ENCODE peak calls at places on chromosomes 2 and 18, in seven cellular contexts. Y is PC-9, C is cardiac fibroblast, T is astrocyte, O is fibroblast of lung, D is left lung, M is AG04450. E is an unnamed sample.

GRCh38 chr2:31079665-31080064 is 58.6 kb downstream of the GALNT14 start:
- DNase-seq in D (no peak), C (no peak), O (no peak), M (no peak), T (no peak), Y (no peak), E (no peak)

GRCh38 chr2:101961287-101962242 is 30.2 kb upstream of the IL1R2 start:
- DNase-seq in C (peak; percentile 100), Y (no peak), T (peak; percentile 82), M (peak; percentile 95), O (peak; percentile 100), D (no peak), E (no peak)

GRCh38 chr2:54723300-54724149 is at the start of gene EML6:
- DNase-seq in O (peak; percentile 97), M (peak; percentile 91), D (peak; percentile 100), T (peak; percentile 96), C (peak; percentile 99), Y (peak; percentile 99), E (peak; percentile 98)

GRCh38 chr2:109422071-109422757 is 191.6 kb downstream of the SEPTIN10 start:
- DNase-seq in D (no peak), C (no peak), M (no peak), T (no peak), Y (no peak), O (peak; percentile 21), E (no peak)

GRCh38 chr2:150570712-150571111 is 83.2 kb upstream of the RND3 start:
- DNase-seq in D (no peak), T (peak; percentile 94), Y (no peak), O (peak; percentile 87), C (peak; percentile 77), M (peak; percentile 72), E (no peak)

GRCh38 chr2:239952665-239953417 is 72.3 kb downstream of the NDUFA10 start:
- DNase-seq in D (peak; percentile 67), Y (no peak), O (no peak), M (no peak), T (no peak), C (no peak), E (no peak)

GRCh38 chr2:205270689-205271088 is 411.6 kb upstream of the NRP2 start:
- DNase-seq in T (no peak), O (no peak), C (peak; percentile 41), Y (no peak), D (no peak), M (no peak), E (no peak)

GRCh38 chr2:14423145-14423906 is 209.2 kb upstream of the LRATD1 start:
- DNase-seq in C (no peak), T (no peak), M (no peak), O (no peak), D (no peak), Y (no peak), E (no peak)

GRCh38 chr2:98576666-98577312 is 31.5 kb downstream of the COA5 start:
- DNase-seq in Y (no peak), M (no peak), C (no peak), O (no peak), D (no peak), T (no peak), E (no peak)

GRCh38 chr2:44906972-44907371 is 34.5 kb upstream of the SIX3 start:
- DNase-seq in D (peak; percentile 62), M (no peak), Y (no peak), T (no peak), C (no peak), O (no peak), E (no peak)

GRCh38 chr2:83368916-83369315 is 1090.2 kb downstream of the SUCLG1 start:
- DNase-seq in O (peak; percentile 51), Y (no peak), D (no peak), M (no peak), C (peak; percentile 28), T (peak; percentile 0), E (no peak)

GRCh38 chr18:9135912-9136314 is 668 bp upstream of the ANKRD12 start:
- DNase-seq in T (no peak), D (no peak), O (no peak), M (no peak), Y (peak; percentile 55), C (peak; percentile 31), E (no peak)

GRCh38 chr2:64586883-64587481 is 62.9 kb downstream of the AFTPH start:
- DNase-seq in D (no peak), Y (peak; percentile 49), O (peak; percentile 74), T (peak; percentile 47), C (peak; percentile 78), M (peak; percentile 11), E (no peak)

GRCh38 chr18:44714376-44714775 is 33.7 kb downstream of the SETBP1 start:
- DNase-seq in T (no peak), M (no peak), C (no peak), O (no peak), Y (no peak), D (no peak), E (no peak)

GRCh38 chr2:232653441-232653840 is 20.0 kb downstream of the EFHD1 start:
- DNase-seq in O (no peak), C (no peak), Y (no peak), T (no peak), M (no peak), D (peak; percentile 24), E (no peak)

GRCh38 chr2:172555272-172555521 is 693 bp upstream of the PDK1 start:
- DNase-seq in Y (no peak), M (no peak), C (no peak), D (no peak), O (no peak), T (no peak), E (no peak)

GRCh38 chr2:80328033-80328635 is 23.6 kb upstream of the LRRTM1 start:
- DNase-seq in T (no peak), Y (no peak), D (no peak), O (no peak), M (no peak), C (no peak), E (no peak)

GRCh38 chr18:47601608-47602272 is 328.7 kb downstream of the SMAD2 start:
- DNase-seq in Y (no peak), C (no peak), T (no peak), M (no peak), O (no peak), D (no peak), E (no peak)

GRCh38 chr18:5868218-5868904 is 27.0 kb downstream of the TMEM200C start:
- DNase-seq in Y (peak; percentile 55), C (peak; percentile 92), M (peak; percentile 75), D (peak; percentile 18), O (peak; percentile 91), T (peak; percentile 69), E (no peak)

GRCh38 chr2:185633621-185634020 is 105.0 kb upstream of the FSIP2 start:
- DNase-seq in M (no peak), O (no peak), C (no peak), Y (no peak), T (no peak), D (no peak), E (no peak)

GRCh38 chr2:67917332-67918054 is 145.3 kb downstream of the C1D start:
- DNase-seq in Y (no peak), T (peak; percentile 95), D (no peak), M (peak; percentile 63), O (peak; percentile 79), C (peak; percentile 89), E (no peak)

GRCh38 chr18:22468554-22468891 is 50.8 kb upstream of the CTAGE1 start:
- DNase-seq in M (no peak), Y (no peak), O (no peak), T (no peak), C (no peak), D (no peak), E (no peak)
- H3K4me3 ChIP-seq in M (no peak overlapping the region), Y (no peak overlapping the region), O (no peak overlapping the region), T (no peak overlapping the region), C (no peak overlapping the region), D (no peak overlapping the region), E (no peak overlapping the region)

GRCh38 chr18:67845035-67845434 is 328.5 kb upstream of the DSEL start:
- DNase-seq in O (peak; percentile 32), Y (no peak), T (no peak), M (no peak), D (no peak), C (peak; percentile 39), E (no peak)
- TF ChIP-seq CTCF in O (peak; percentile 1), Y (no peak), T (no peak), M (no peak), D (no peak), C (no peak), E (no peak)

GRCh38 chr2:196112408-196113039 is 43.9 kb upstream of the DNAH7 start:
- DNase-seq in M (peak; percentile 51), D (no peak), O (peak; percentile 70), C (peak; percentile 90), Y (peak; percentile 40), T (peak; percentile 88), E (no peak)
- H3K4me3 ChIP-seq in M (no peak overlapping the region), D (no peak overlapping the region), O (no peak overlapping the region), C (no peak overlapping the region), Y (no peak overlapping the region), T (peak overlapping the region; percentile 27), E (no peak overlapping the region)

GRCh38 chr2:73177645-73178255 is 24.6 kb upstream of the NOTO start:
- DNase-seq in D (no peak), Y (no peak), C (no peak), M (no peak), T (no peak), O (no peak), E (no peak)
- TF ChIP-seq CTCF in D (no peak), Y (peak; percentile 53), C (no peak), M (no peak), T (no peak), O (no peak), E (peak; percentile 22)

DNA sequence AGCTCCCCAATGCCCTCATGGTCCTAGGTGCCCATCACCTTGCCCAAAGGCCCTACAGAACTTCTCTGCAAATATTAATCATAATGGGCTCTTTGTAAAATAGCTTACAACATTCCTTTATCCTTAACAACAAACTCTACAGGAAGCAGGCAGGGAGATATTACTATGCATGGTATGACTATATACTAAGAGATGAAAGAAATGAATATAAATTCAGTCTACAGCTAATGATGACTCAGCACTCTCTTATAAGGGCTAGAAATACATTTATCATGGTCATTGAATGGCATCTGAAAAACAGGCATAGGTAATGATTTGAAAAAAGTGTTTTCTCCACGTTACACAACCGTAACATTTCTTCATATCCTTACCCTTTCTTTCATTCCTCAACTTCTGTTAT is 254.8 kb upstream of the DSEL start:
- DNase-seq in M (no peak), D (no peak), C (peak; percentile 49), Y (peak; percentile 43), T (peak; percentile 82), O (peak; percentile 40), E (no peak)
- H3K4me3 ChIP-seq in M (no peak overlapping the region), D (no peak overlapping the region), C (no peak overlapping the region), Y (no peak overlapping the region), T (no peak overlapping the region), O (no peak overlapping the region), E (no peak overlapping the region)

GRCh38 chr18:10490401-10491289 is 35.2 kb upstream of the NAPG start:
- DNase-seq in T (no peak), M (no peak), O (no peak), Y (no peak), C (no peak), D (no peak), E (peak; percentile 25)
- TF ChIP-seq CTCF in T (no peak), M (no peak), O (no peak), Y (no peak), C (no peak), D (no peak), E (peak; percentile 62)

DNA sequence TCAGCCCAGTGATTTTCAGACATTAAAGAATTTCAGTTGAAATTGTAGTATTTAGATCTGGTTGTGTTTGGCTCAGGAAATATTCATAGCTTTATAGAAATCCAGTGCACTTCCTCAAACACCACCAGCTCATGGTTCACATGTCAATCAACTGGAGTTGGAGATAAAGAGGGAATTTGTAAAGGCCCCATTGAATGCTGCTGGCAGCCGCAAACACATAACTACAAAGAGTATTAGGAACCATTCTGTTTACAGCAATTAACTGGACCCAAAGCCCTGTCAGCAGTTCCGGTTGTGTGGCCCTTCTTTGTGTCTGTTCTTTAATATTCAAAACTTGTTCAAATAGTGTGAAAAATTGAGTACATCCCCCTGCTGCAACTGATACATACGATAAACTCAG is 107.4 kb upstream of the LRRTM4 start:
- DNase-seq in D (no peak), T (no peak), M (no peak), O (no peak), Y (no peak), C (no peak), E (no peak)
- H3K4me3 ChIP-seq in D (no peak overlapping the region), T (no peak overlapping the region), M (no peak overlapping the region), O (no peak overlapping the region), Y (no peak overlapping the region), C (no peak overlapping the region), E (no peak overlapping the region)

E was measured in CD8-positive, alpha-beta T cell.